ENCODE peak calls at places on chromosomes 13 and 19, in nine cellular contexts. F is LNCaP clone FGC; L is activated naive CD4-positive, alpha-beta T cell treated with Interleukin-2 at 50 U/mL for 16 hours; P is ovary; W is AG08395; N is H54; I is stimulated activated CD8-positive, alpha-beta memory T cell treated with anti-CD3 and anti-CD28 coated beads, Interleukin-12 subunit alpha, Interleukin-12 subunit beta, amount 100 ng/mL, for 1 hour; Z is cardiac muscle cell; H is stimulated activated naive CD8-positive, alpha-beta T cell treated with anti-CD3 and anti-CD28 coated beads, Interleukin-15, Interleukin-2, amounts not matched to agents 100 U/mL and 50 U/mL, for 24 hours. D is an unnamed sample.

GRCh38 chr13:98225036-98225940 is 48.2 kb upstream of the RNF113B start:
- DNase-seq in F (peak), L (no peak), P (no peak), W (no peak), N (no peak), I (no peak), Z (no peak), H (no peak), D (no peak)

GRCh38 chr19:35318679-35319448 is 10.1 kb upstream of the CD22 start:
- DNase-seq in F (no peak), L (no peak), P (no peak), W (peak), N (peak), I (no peak), Z (no peak), H (peak), D (peak)

GRCh38 chr13:18978447-18978846 is 203.2 kb downstream of the TUBA3C start:
- DNase-seq in F (no peak), L (no peak), P (no peak), W (no peak), N (no peak), I (no peak), Z (no peak), H (no peak), D (no peak)

GRCh38 chr19:17681505-17682125 is 6.5 kb downstream of the UNC13A start:
- DNase-seq in F (no peak), L (peak), P (peak), W (peak), N (no peak), I (peak), Z (peak), H (peak), D (peak)

GRCh38 chr19:41951686-41952172 is 7.4 kb downstream of the RABAC1 start:
- DNase-seq in F (no peak), L (peak), P (peak), W (peak), N (peak), I (peak), Z (peak), H (peak), D (peak)

GRCh38 chr19:46731007-46731501 is 14.1 kb upstream of the PRKD2 start:
- DNase-seq in F (no peak), L (no peak), P (no peak), W (peak), N (peak), I (no peak), Z (no peak), H (no peak), D (no peak)

GRCh38 chr13:94173312-94173854 is 306.1 kb downstream of the DCT start:
- DNase-seq in F (no peak), L (no peak), P (no peak), W (peak), N (no peak), I (no peak), Z (no peak), H (no peak), D (no peak)

GRCh38 chr13:99320693-99321481 is 13.7 kb upstream of the GPR183 start:
- DNase-seq in F (no peak), L (no peak), P (no peak), W (peak), N (no peak), I (no peak), Z (no peak), H (no peak), D (no peak)

GRCh38 chr13:67134322-67135129 is 95.6 kb downstream of the PCDH9 start:
- DNase-seq in F (no peak), L (no peak), P (no peak), W (no peak), N (no peak), I (no peak), Z (no peak), H (no peak), D (no peak)

GRCh38 chr19:55809381-55810058 is 22.3 kb downstream of the NLRP11 start:
- DNase-seq in F (peak), L (peak), P (peak), W (no peak), N (peak), I (no peak), Z (no peak), H (peak), D (peak)

GRCh38 chr19:5828661-5829566 is 10.6 kb downstream of the FUT6 start:
- DNase-seq in F (no peak), L (peak), P (no peak), W (no peak), N (no peak), I (no peak), Z (peak), H (peak), D (no peak)

GRCh38 chr13:106796280-106797047 is 228.5 kb upstream of the ARGLU1 start:
- DNase-seq in F (no peak), L (no peak), P (no peak), W (no peak), N (no peak), I (no peak), Z (no peak), H (no peak), D (no peak)

GRCh38 chr19:55253842-55254624 is 4.8 kb downstream of the PPP6R1 start:
- DNase-seq in F (no peak), L (peak), P (no peak), W (no peak), N (no peak), I (no peak), Z (no peak), H (peak), D (no peak)

GRCh38 chr13:94063096-94063495 is 416.4 kb downstream of the DCT start:
- DNase-seq in F (no peak), L (no peak), P (no peak), W (peak), N (no peak), I (no peak), Z (no peak), H (no peak), D (no peak)

GRCh38 chr13:99425485-99426341 is 75.6 kb upstream of the TM9SF2 start:
- DNase-seq in F (no peak), L (peak), P (no peak), W (no peak), N (no peak), I (no peak), Z (peak), H (peak), D (no peak)

GRCh38 chr19:42277821-42278809 is 9.1 kb downstream of the CIC start:
- DNase-seq in F (no peak), L (no peak), P (peak), W (peak), N (peak), I (no peak), Z (no peak), H (no peak), D (no peak)

GRCh38 chr19:41097302-41097701 is 9.1 kb downstream of the CYP2A13 start:
- DNase-seq in F (no peak), L (no peak), P (no peak), W (no peak), N (no peak), I (no peak), Z (no peak), H (no peak), D (no peak)

D was measured in NCI-H460.